ENCODE peak calls at places on chromosomes 7 and 10, in eight cellular contexts. X is cardiac fibroblast; I is osteocyte; D is CD4-positive, alpha-beta T cell; C is endothelial cell; G is body of pancreas; R is foreskin fibroblast; O is psoas muscle. F is an unnamed sample.

GRCh38 chr10:87092861-87093460 is 1.7 kb downstream of the GLUD1 start:
- DNase-seq in X (peak; percentile 46), I (no peak), D (no peak), C (no peak), G (peak; percentile 24), R (peak; percentile 74), O (no peak), F (no peak)

GRCh38 chr10:98273454-98273850 is 5.5 kb upstream of the LOXL4 start:
- DNase-seq in X (no peak), I (no peak), D (no peak), C (no peak), G (no peak), R (no peak), O (no peak), F (no peak)

GRCh38 chr7:117839507-117839906 is 33.7 kb downstream of the CTTNBP2 start:
- DNase-seq in X (no peak), I (no peak), D (no peak), C (no peak), G (no peak), R (no peak), O (no peak), F (no peak)

GRCh38 chr7:2105917-2106316 is 126.8 kb downstream of the MAD1L1 start:
- DNase-seq in X (no peak), I (no peak), D (no peak), C (no peak), G (no peak), R (no peak), O (no peak), F (no peak)

GRCh38 chr7:133770863-133771492 is 356.2 kb upstream of the LRGUK start:
- DNase-seq in X (peak; percentile 56), I (no peak), D (no peak), C (no peak), G (no peak), R (peak; percentile 66), O (no peak), F (no peak)

GRCh38 chr7:113279256-113279655 is 160.9 kb upstream of the SMIM30 start:
- DNase-seq in X (no peak), I (no peak), D (no peak), C (no peak), G (no peak), R (no peak), O (no peak), F (no peak)

GRCh38 chr10:118568327-118568848 is 27.1 kb downstream of the PRLHR start:
- DNase-seq in X (peak; percentile 80), I (peak; percentile 73), D (peak; percentile 17), C (peak; percentile 67), G (peak; percentile 66), R (peak; percentile 78), O (no peak), F (no peak)

GRCh38 chr10:69456880-69457693 is 5.8 kb downstream of the TSPAN15 start:
- DNase-seq in X (peak; percentile 63), I (no peak), D (no peak), C (no peak), G (no peak), R (no peak), O (peak; percentile 75), F (no peak)

GRCh38 chr7:112414855-112415490 is 35.3 kb upstream of the IFRD1 start:
- DNase-seq in X (peak; percentile 72), I (no peak), D (no peak), C (peak; percentile 20), G (no peak), R (peak; percentile 63), O (no peak), F (no peak)

GRCh38 chr10:126384269-126384873 is 3.9 kb downstream of the ADAM12 start:
- DNase-seq in X (peak; percentile 92), I (no peak), D (no peak), C (no peak), G (no peak), R (peak; percentile 52), O (no peak), F (no peak)

GRCh38 chr10:110137142-110137545 is 70.3 kb upstream of the MXI1 start:
- DNase-seq in X (peak; percentile 89), I (no peak), D (no peak), C (no peak), G (no peak), R (peak; percentile 83), O (no peak), F (no peak)

GRCh38 chr7:72187179-72187578 is 225.0 kb downstream of the CALN1 start:
- DNase-seq in X (no peak), I (no peak), D (no peak), C (no peak), G (no peak), R (no peak), O (no peak), F (no peak)

GRCh38 chr7:13989944-13990295 is 454 bp upstream of the ETV1 start:
- DNase-seq in X (no peak), I (no peak), D (no peak), C (no peak), G (no peak), R (no peak), O (no peak), F (no peak)

GRCh38 chr10:72886596-72887522 is 6.7 kb upstream of the OIT3 start:
- DNase-seq in X (peak; percentile 43), I (no peak), D (no peak), C (no peak), G (no peak), R (no peak), O (no peak), F (no peak)

GRCh38 chr7:7977774-7978173 is 9.2 kb downstream of the GLCCI1 start:
- DNase-seq in X (peak; percentile 71), I (no peak), D (no peak), C (no peak), G (no peak), R (peak; percentile 24), O (no peak), F (no peak)

GRCh38 chr7:38329340-38329739 is 55.9 kb upstream of the TARP start:
- DNase-seq in X (no peak), I (no peak), D (no peak), C (no peak), G (no peak), R (no peak), O (no peak), F (no peak)

DNA sequence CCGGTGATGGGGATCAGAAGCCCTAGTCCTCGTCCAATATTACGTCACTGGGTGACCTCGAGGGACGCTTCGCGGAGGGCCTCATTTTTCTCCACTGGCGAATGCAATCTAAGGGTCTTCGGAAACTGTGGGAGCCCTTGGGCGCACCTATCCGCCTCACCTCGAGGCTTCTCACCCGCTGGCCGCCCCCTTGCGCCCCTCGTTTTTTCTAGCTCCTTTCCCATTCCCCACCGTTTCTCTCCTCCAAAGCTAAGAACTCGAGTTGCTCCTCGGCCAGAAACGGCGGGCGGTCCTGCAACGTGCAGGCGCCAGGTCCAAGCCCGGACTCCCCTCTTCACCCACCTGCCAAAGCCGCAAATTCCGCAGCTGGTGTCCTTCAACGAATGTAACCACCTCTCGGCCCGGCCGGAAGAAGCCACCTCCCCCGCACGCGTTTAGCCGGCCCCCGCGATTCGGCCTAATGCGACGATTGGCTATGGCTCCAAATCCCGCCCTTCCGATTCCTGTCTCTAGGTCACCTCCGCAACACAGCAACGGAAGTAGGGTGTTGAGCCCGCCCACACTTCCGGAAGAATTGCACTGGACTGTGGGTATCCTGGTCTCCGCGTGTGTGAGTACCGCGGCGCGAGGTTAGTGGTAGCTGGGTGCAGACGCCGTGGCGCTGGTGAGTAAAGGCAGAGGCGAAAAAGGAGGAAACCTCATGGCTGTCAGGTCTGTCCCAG is at the start of the genes ATP5MK and PDCD11:
- DNase-seq in X (peak; percentile 98), I (peak; percentile 97), D (peak; percentile 91), C (peak; percentile 91), G (peak; percentile 96), R (peak; percentile 99), O (peak; percentile 99), F (peak; percentile 95)
- TF ChIP-seq CTCF in X (peak; percentile 31), I (peak; percentile 31), D (no peak), C (no peak), G (no peak), R (peak; percentile 9), O (no peak), F (no peak)

DNA sequence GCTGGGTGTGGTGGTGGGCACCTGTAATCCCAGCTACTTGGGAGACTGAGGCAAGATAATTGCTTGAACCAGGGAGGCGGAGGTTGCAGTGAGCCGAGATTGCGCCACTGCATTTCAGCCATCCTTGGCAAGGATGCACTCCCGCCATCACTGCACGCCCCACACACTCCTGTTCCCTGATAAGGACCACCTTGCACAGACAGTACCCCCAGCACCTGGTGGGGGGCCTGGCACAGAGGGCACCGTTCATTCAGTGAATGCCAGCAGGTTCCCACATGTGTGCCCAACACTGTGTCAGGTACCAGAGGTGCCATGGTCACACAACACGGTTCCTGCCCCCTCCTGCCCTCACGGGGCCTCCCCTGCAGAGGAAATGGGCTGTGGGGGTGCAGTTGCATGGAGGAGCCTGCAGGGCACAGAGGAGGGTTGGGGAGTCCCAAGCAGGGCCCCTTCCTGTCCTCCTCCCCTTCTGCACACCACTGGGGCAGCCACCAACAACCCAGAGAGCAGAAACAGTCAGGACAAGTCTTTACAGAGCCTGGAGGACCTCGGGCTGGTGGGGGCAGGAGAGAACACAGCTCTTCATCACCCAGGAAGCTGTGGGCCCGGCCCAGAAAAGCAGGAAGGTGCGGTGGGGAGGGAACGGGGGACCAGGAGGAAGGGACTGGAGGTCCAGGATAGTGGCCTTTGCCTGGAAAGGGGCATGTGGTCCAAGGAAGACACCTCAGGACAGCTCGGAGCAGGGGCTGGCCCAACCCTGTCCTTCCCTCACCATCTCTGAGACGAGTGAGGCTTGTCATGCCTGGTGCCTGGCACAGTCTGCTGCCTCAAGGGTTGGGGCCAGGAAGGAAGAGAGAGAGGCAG is 7.1 kb downstream of the CRYGN start:
- DNase-seq in X (no peak), I (no peak), D (peak; percentile 49), C (no peak), G (no peak), R (no peak), O (no peak), F (no peak)
- TF ChIP-seq CTCF in X (peak; percentile 8), I (no peak), D (peak; percentile 58), C (no peak), G (no peak), R (no peak), O (no peak), F (peak; percentile 13)

DNA sequence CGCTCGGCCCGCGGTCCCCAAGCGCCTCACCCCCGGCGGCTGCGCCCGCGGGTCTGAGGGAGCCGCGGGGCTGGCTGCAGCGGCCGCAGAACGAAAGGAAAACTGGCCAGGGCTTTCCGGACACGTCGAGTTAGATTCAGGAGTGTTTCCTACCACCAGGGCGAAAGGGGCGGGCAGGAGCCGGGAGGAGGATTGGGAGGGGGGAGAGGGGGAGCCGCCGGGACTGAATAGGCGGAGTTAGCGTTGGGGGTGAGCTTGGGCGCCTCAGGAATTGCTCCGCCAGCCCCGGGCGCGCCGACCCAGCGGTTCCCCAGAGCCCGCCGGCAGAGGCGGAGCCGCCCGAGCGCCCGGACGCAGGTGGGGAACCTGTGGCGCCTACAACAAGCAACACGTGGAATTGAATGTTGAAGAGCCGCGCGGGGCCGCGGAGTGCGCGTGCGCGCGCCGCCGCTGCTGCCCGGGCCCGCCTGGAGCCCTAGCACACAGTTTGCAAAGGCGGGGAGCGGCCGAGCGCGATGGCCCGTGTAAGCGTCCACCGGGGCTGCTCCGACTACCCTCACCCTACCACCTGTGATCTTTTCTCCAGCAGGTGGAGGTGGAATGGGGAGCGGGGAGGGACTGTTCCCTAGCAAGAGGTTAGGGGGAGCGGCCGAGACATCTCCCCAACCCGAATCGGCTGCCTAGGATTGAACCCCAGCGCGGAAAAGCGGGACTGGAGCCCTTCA is at the start of gene CADPS2:
- DNase-seq in X (peak; percentile 94), I (no peak), D (no peak), C (peak; percentile 83), G (peak; percentile 92), R (peak; percentile 55), O (peak; percentile 88), F (peak; percentile 66)
- TF ChIP-seq CTCF in X (peak; percentile 47), I (peak; percentile 23), D (no peak), C (no peak), G (peak; percentile 60), R (peak; percentile 9), O (no peak), F (no peak)

GRCh38 chr10:27285093-27285492 is 44.5 kb upstream of the ACBD5 start:
- DNase-seq in X (peak; percentile 15), I (no peak), D (peak; percentile 3), C (no peak), G (peak; percentile 17), R (peak; percentile 2), O (no peak), F (no peak)
- TF ChIP-seq CTCF in X (no peak), I (peak; percentile 24), D (peak; percentile 57), C (no peak), G (peak; percentile 41), R (peak; percentile 21), O (peak; percentile 30), F (no peak)

F was measured in glutamatergic neuron.